ENCODE peak calls at places on chromosomes 7 and 10, in nine cellular contexts. X, R, D, K, U, L, Y, I and N are unnamed samples.

GRCh38 chr7:47451851-47452205 is 130.1 kb downstream of the TNS3 start:
- DNase-seq in R (no peak), Y (no peak), I (no peak), D (no peak), X (no peak), U (no peak), K (no peak), L (no peak), N (no peak)

GRCh38 chr10:24465899-24466615 is 257.1 kb downstream of the KIAA1217 start:
- DNase-seq in Y (peak; percentile 71), K (no peak), R (no peak), D (no peak), U (peak; percentile 93), I (peak; percentile 8), L (peak; percentile 81), X (no peak), N (no peak)

GRCh38 chr7:99375070-99375807 is 709 bp downstream of the ARPC1B start:
- DNase-seq in U (peak; percentile 33), Y (peak; percentile 69), I (peak; percentile 76), D (peak; percentile 87), R (peak; percentile 49), K (peak; percentile 78), X (peak; percentile 77), L (peak; percentile 47), N (peak; percentile 64)

GRCh38 chr7:50653997-50654425 is 88.8 kb upstream of the DDC start:
- DNase-seq in X (peak; percentile 90), D (peak; percentile 89), L (peak; percentile 70), R (no peak), K (no peak), Y (peak; percentile 9), I (no peak), U (peak; percentile 60), N (peak; percentile 4)

GRCh38 chr7:26574476-26574875 is 282.8 kb downstream of the SNX10 start:
- DNase-seq in I (no peak), L (no peak), X (no peak), D (no peak), U (no peak), R (no peak), K (no peak), Y (no peak), N (no peak)

GRCh38 chr7:155230169-155230593 is 67.5 kb upstream of the INSIG1 start:
- DNase-seq in X (no peak), D (no peak), K (no peak), R (no peak), I (no peak), L (peak; percentile 48), Y (peak; percentile 55), U (peak; percentile 97), N (no peak)

GRCh38 chr7:74542558-74543117 is 88.9 kb downstream of the GTF2IRD1 start:
- DNase-seq in Y (peak; percentile 30), D (no peak), K (peak; percentile 40), U (no peak), I (no peak), L (peak; percentile 56), R (peak; percentile 54), X (no peak), N (no peak)

GRCh38 chr7:112997831-112998230 is 88.8 kb downstream of the GPR85 start:
- DNase-seq in L (no peak), U (no peak), X (no peak), D (no peak), Y (no peak), I (no peak), R (no peak), K (no peak), N (no peak)

GRCh38 chr7:91288208-91288824 is 24.1 kb downstream of the FZD1 start:
- DNase-seq in I (peak; percentile 20), Y (peak; percentile 58), R (no peak), K (peak; percentile 22), D (no peak), X (peak; percentile 32), L (no peak), U (peak; percentile 31), N (no peak)

GRCh38 chr7:2010551-2011265 is 222.0 kb downstream of the MAD1L1 start:
- DNase-seq in R (no peak), D (peak; percentile 37), L (no peak), U (no peak), Y (no peak), X (no peak), K (peak; percentile 11), I (no peak), N (no peak)

GRCh38 chr7:3370068-3370704 is 69.1 kb downstream of the SDK1 start:
- DNase-seq in D (no peak), I (no peak), Y (no peak), R (no peak), K (no peak), U (no peak), L (no peak), X (no peak), N (no peak)

GRCh38 chr10:133159950-133160812 is at the start of gene KNDC1:
- DNase-seq in U (no peak), K (peak; percentile 73), I (no peak), X (no peak), L (no peak), Y (no peak), D (no peak), R (no peak), N (no peak)

GRCh38 chr7:55120501-55121198 is 101.8 kb downstream of the EGFR start:
- DNase-seq in X (no peak), I (no peak), U (no peak), L (peak; percentile 70), R (no peak), K (no peak), D (no peak), Y (peak; percentile 26), N (no peak)

GRCh38 chr10:52956451-52956850 is 183.9 kb upstream of the MBL2 start:
- DNase-seq in X (no peak), K (no peak), R (no peak), I (no peak), U (no peak), L (no peak), Y (no peak), D (no peak), N (no peak)

GRCh38 chr10:77419056-77419455 is 218.6 kb downstream of the KCNMA1 start:
- DNase-seq in L (no peak), D (no peak), I (no peak), U (no peak), R (no peak), X (no peak), Y (no peak), K (no peak), N (no peak)

GRCh38 chr10:77416327-77417135 is 221.1 kb downstream of the KCNMA1 start:
- DNase-seq in K (no peak), L (no peak), X (no peak), Y (peak; percentile 61), D (peak; percentile 74), R (no peak), I (no peak), U (peak; percentile 90), N (no peak)

GRCh38 chr10:77417359-77417758 is 220.2 kb downstream of the KCNMA1 start:
- DNase-seq in I (no peak), L (no peak), D (no peak), K (no peak), Y (no peak), R (no peak), U (no peak), X (no peak), N (no peak)

GRCh38 chr10:77417806-77418205 is 219.8 kb downstream of the KCNMA1 start:
- DNase-seq in I (no peak), R (no peak), K (no peak), X (peak; percentile 53), U (no peak), D (peak; percentile 90), L (no peak), Y (no peak), N (no peak)

DNA sequence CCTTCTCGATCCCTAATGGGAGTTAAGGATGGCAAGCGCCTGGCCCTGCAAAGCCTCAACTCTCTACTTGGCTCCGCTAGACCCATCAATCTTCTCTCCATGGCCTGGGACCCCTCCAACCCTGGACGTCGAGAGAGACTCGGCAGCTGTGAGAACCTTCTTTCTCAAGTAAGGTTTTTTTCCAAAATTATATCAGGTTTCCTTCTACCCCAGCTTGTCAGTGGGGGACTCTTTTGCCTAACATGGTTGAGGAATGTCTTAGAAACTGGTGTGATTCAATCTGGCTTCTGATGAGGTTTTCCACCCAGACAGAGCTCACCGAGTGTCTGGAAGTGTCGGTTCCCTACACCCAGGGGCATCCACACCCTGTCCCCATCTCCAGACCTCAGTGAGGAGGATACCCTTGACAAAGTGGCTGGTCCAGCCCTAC is 219.4 kb downstream of the KCNMA1 start:
- DNase-seq in L (no peak), D (peak; percentile 86), X (no peak), Y (no peak), R (no peak), U (no peak), K (no peak), I (no peak), N (no peak)
- H3K27ac ChIP-seq in L (no peak overlapping the region), D (peak overlapping the region; percentile 93), X (peak overlapping the region; percentile 93), Y (no peak overlapping the region), R (no peak overlapping the region), U (peak overlapping the region; percentile 92), K (no peak overlapping the region), I (no peak overlapping the region), N (no peak overlapping the region)

GRCh38 chr10:61941202-61941651 is 39.7 kb downstream of the ARID5B start:
- DNase-seq in I (no peak), Y (no peak), U (no peak), X (no peak), D (no peak), R (no peak), K (no peak), L (no peak), N (no peak)
- H3K27ac ChIP-seq in I (peak overlapping the region; percentile 76), Y (no peak overlapping the region), U (no peak overlapping the region), X (peak overlapping the region; percentile 76), D (peak overlapping the region; percentile 79), R (no peak overlapping the region), K (no peak overlapping the region), L (peak overlapping the region; percentile 80), N (no peak overlapping the region)

DNA sequence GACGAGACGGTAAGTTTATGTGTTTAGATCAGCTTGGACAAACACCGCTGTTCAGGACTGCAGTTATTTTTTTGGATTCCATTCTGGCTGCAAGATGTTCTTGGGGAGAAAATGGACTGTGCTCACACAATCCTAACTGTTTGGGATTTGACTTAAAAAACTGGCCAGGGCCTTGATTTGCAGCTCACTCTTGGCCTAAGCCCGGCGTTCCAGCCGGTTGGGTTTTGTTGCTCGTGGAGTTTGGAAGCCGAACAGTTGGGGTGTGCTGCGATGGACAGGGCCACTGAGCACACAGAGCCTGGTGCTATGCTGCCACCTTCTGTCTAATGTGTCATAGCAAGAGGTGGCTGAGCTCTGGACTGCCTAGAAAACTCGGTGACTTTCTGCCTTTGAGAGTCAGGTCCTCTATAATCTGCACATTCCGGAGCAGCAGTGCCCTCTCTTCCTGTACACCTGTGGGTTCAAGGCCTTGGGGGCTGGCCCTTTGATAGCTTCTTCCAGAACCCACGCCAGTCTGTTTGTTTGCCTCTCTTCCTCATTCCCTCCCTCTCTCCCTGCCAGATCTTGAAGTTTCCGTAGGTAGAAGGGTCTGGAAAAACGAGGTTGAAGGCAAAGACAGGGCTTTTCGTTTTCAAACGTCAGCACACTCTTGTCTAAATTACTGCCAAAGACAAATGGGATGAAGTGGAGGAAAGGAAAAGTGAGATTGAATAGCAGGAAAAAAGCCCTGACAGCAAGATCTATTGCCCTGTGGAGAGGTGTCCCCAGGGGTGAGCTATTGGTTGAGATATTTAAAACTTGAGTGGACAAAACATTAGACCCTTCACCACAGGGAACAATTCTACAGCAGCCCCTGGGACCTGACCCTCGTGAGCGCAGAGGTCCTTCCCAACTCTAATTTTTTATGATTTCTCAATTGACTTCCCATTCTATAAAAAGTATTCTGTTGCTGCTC is 167.6 kb upstream of the HABP2 start:
- DNase-seq in K (peak; percentile 87), R (peak; percentile 43), L (peak; percentile 86), X (peak; percentile 93), U (peak; percentile 84), I (peak; percentile 63), D (peak; percentile 92), Y (peak; percentile 78), N (peak; percentile 61)
- H3K27ac ChIP-seq in K (peak overlapping the region; percentile 46), R (no peak overlapping the region), L (peak overlapping the region; percentile 2), X (peak overlapping the region; percentile 79), U (no peak overlapping the region), I (no peak overlapping the region), D (peak overlapping the region; percentile 83), Y (no peak overlapping the region), N (no peak overlapping the region)

GRCh38 chr7:151720297-151720696 is 156.6 kb downstream of the PRKAG2 start:
- DNase-seq in Y (no peak), I (no peak), L (no peak), X (no peak), D (no peak), R (no peak), K (no peak), U (no peak), N (no peak)
- H3K27ac ChIP-seq in Y (no peak overlapping the region), I (no peak overlapping the region), L (no peak overlapping the region), X (no peak overlapping the region), D (no peak overlapping the region), R (no peak overlapping the region), K (peak overlapping the region; percentile 35), U (no peak overlapping the region), N (no peak overlapping the region)